ENCODE peak calls at places on chromosome 16, in seven cellular contexts. R is mesendoderm, X is IMR-90, N is H1, A is H9, Y is mesenchymal stem cell, K is trophoblast cell. D is an unnamed sample. For H3K4me1, the result is how much of the 10 kb centered on the place peaks cover.

GRCh38 chr16:69463876-69464275 is 39.5 kb downstream of the CYB5B start:
- DNase-seq in R (peak), X (no peak), N (no peak), A (no peak), Y (no peak), K (no peak), D (no peak)

GRCh38 chr16:868386-868755 is 67.8 kb upstream of the GNG13 start:
- DNase-seq in R (no peak), X (no peak), N (no peak), A (no peak), Y (no peak), K (no peak), D (no peak)

GRCh38 chr16:569445-570254 is at the start of gene PIGQ:
- DNase-seq in R (peak), X (peak), N (peak), A (peak), Y (peak), K (peak), D (peak)

GRCh38 chr16:52066951-52067350 is 480.0 kb downstream of the TOX3 start:
- DNase-seq in R (no peak), X (no peak), N (no peak), A (no peak), Y (no peak), K (no peak), D (no peak)

GRCh38 chr16:67357561-67357960 is 30.9 kb downstream of the LRRC36 start:
- DNase-seq in R (no peak), X (no peak), N (no peak), A (no peak), Y (no peak), K (no peak), D (no peak)

GRCh38 chr16:12287796-12288536 is 311.4 kb downstream of the SNX29 start:
- DNase-seq in R (no peak), X (no peak), N (no peak), A (no peak), Y (no peak), K (no peak), D (no peak)

GRCh38 chr16:28494141-28494851 is at the start of gene APOBR:
- DNase-seq in R (no peak), X (no peak), N (no peak), A (no peak), Y (no peak), K (peak), D (no peak)

GRCh38 chr16:81626181-81626674 is 152.9 kb upstream of the PLCG2 start:
- DNase-seq in R (no peak), X (peak), N (no peak), A (no peak), Y (no peak), K (no peak), D (no peak)

GRCh38 chr16:26643519-26643918 is 423.2 kb upstream of the C16orf82 start:
- DNase-seq in R (no peak), X (no peak), N (no peak), A (no peak), Y (no peak), K (no peak), D (no peak)

GRCh38 chr16:17392127-17392856 is 78.5 kb downstream of the XYLT1 start:
- DNase-seq in R (peak), X (no peak), N (no peak), A (no peak), Y (no peak), K (no peak), D (no peak)
- H3K4me1 ChIP-seq in R (under half), X (under half), N (under half), A (under half), Y (under half), K (under half), D (under half)

GRCh38 chr16:20811889-20812439 is 5.6 kb downstream of the REXO5 start:
- DNase-seq in R (no peak), X (no peak), N (no peak), A (no peak), Y (no peak), K (no peak), D (no peak)
- H2BK120ac ChIP-seq in R (no peak), X (no peak), N (no peak), A (no peak), Y (no peak), K (no peak), D (no peak)

GRCh38 chr16:4613636-4614570 is 785 bp downstream of the UBALD1 start:
- DNase-seq in R (peak), X (peak), N (no peak), A (peak), Y (peak), K (peak), D (no peak)

GRCh38 chr16:4617880-4618279 is 3.2 kb upstream of the UBALD1 start:
- DNase-seq in R (no peak), X (no peak), N (no peak), A (no peak), Y (no peak), K (no peak), D (no peak)

GRCh38 chr16:4614571-4615388 is at the start of gene UBALD1:
- DNase-seq in R (peak), X (peak), N (peak), A (peak), Y (peak), K (peak), D (peak)

GRCh38 chr16:4616047-4616811 is 1.5 kb upstream of the UBALD1 start:
- DNase-seq in R (peak), X (peak), N (peak), A (peak), Y (peak), K (peak), D (peak)

GRCh38 chr16:4615389-4616046 is 830 bp upstream of the UBALD1 start:
- DNase-seq in R (no peak), X (no peak), N (no peak), A (no peak), Y (no peak), K (no peak), D (no peak)
- H3K4me1 ChIP-seq in R (under half), X (under half), N (under half), A (under half), Y (under half), K (under half), D (under half)

GRCh38 chr16:5838071-5838470 is 740.5 kb upstream of the EEF2KMT start:
- DNase-seq in R (no peak), X (no peak), N (no peak), A (no peak), Y (no peak), K (no peak), D (no peak)
- H2BK120ac ChIP-seq in R (no peak), X (no peak), N (no peak), A (no peak), Y (no peak), K (no peak), D (no peak)

GRCh38 chr16:10600792-10601443 is 20.5 kb upstream of the EMP2 start:
- DNase-seq in R (no peak), X (peak), N (no peak), A (no peak), Y (peak), K (no peak), D (no peak)

GRCh38 chr16:10598157-10598556 is 17.8 kb upstream of the EMP2 start:
- DNase-seq in R (no peak), X (no peak), N (no peak), A (no peak), Y (no peak), K (no peak), D (no peak)

GRCh38 chr16:10597184-10597583 is 16.8 kb upstream of the EMP2 start:
- DNase-seq in R (no peak), X (no peak), N (no peak), A (no peak), Y (no peak), K (peak), D (no peak)

GRCh38 chr16:10601444-10602401 is 21.3 kb upstream of the EMP2 start:
- DNase-seq in R (peak), X (no peak), N (no peak), A (no peak), Y (no peak), K (peak), D (no peak)

GRCh38 chr16:10599626-10600025 is 19.2 kb upstream of the EMP2 start:
- DNase-seq in R (no peak), X (no peak), N (no peak), A (no peak), Y (no peak), K (no peak), D (no peak)
- H3K4me1 ChIP-seq in R (under half), X (under half), N (under half), A (under half), Y (under half), K (under half), D (under half)

D was measured in neuronal stem cell.